ENCODE peak calls at places on chromosomes 13 and 19, in seven cellular contexts. A, W, K, N, R, Y and Z are unnamed samples.

GRCh38 chr13:27174766-27175455 is 3.3 kb upstream of the USP12 start:
- DNase-seq in A (no peak), Y (no peak), K (no peak), N (no peak), W (peak), R (no peak), Z (no peak)

GRCh38 chr13:95833126-95833525 is 156.2 kb downstream of the DNAJC3 start:
- DNase-seq in N (no peak), A (no peak), K (no peak), W (no peak), R (no peak), Y (no peak), Z (no peak)

GRCh38 chr19:57078802-57079201 is 41.0 kb upstream of the USP29 start:
- DNase-seq in R (no peak), N (no peak), Y (no peak), K (no peak), A (no peak), W (no peak), Z (no peak)

GRCh38 chr19:27694361-27695055 is 1518.4 kb downstream of the UQCRFS1 start:
- DNase-seq in K (no peak), W (no peak), A (no peak), R (no peak), N (no peak), Y (no peak), Z (no peak)

GRCh38 chr13:31001647-31002046 is 69.2 kb downstream of the TEX26 start:
- DNase-seq in K (no peak), N (no peak), W (no peak), R (no peak), Y (no peak), A (no peak), Z (no peak)

GRCh38 chr13:75818181-75819110 is 182.3 kb downstream of the LMO7 start:
- DNase-seq in Y (no peak), N (no peak), K (no peak), R (no peak), A (no peak), W (no peak), Z (no peak)

GRCh38 chr13:100787899-100788298 is 113.3 kb upstream of the TMTC4 start:
- DNase-seq in Y (no peak), N (no peak), R (no peak), A (no peak), K (no peak), W (no peak), Z (no peak)

GRCh38 chr19:44846455-44847143 is 502 bp downstream of the NECTIN2 start:
- DNase-seq in W (no peak), R (peak), K (no peak), N (peak), A (no peak), Y (peak), Z (no peak)

GRCh38 chr19:38813323-38813722 is 578 bp upstream of the LGALS4 start:
- DNase-seq in A (no peak), K (no peak), R (no peak), Y (no peak), N (no peak), W (no peak), Z (no peak)